ENCODE peak calls at places on chromosomes 4 and X, in six cellular contexts. K is germinal center, Z is psoas muscle, A is Karpas-422, M is lower lobe of right lung, Q is amniotic stem cell. S is an unnamed sample.

GRCh38 chr4:177574446-177574845 is 132.2 kb upstream of the AGA start:
- DNase-seq in Q (no peak), A (no peak), K (no peak), Z (no peak), M (no peak), S (no peak)

GRCh38 chrX:19585370-19586082 is 70.2 kb upstream of the MAP3K15 start:
- DNase-seq in A (no peak), Z (no peak), Q (no peak), M (no peak), K (no peak), S (no peak)

GRCh38 chr4:186196063-186196462 is 4.7 kb downstream of the CYP4V2 start:
- DNase-seq in A (no peak), K (no peak), M (no peak), Z (no peak), Q (no peak), S (no peak)

GRCh38 chr4:105563352-105563751 is 10.9 kb downstream of the ARHGEF38 start:
- DNase-seq in M (no peak), K (no peak), Q (no peak), A (no peak), Z (no peak), S (no peak)

GRCh38 chr4:478373-478772 is 20.6 kb downstream of the ZNF721 start:
- DNase-seq in Q (no peak), Z (no peak), M (no peak), A (no peak), K (no peak), S (no peak)

GRCh38 chr4:1235381-1236102 is 13.4 kb downstream of the CTBP1 start:
- DNase-seq in M (no peak), K (no peak), Z (no peak), Q (no peak), A (no peak), S (no peak)

GRCh38 chr4:139660518-139661149 is 5.0 kb upstream of the MGST2 start:
- DNase-seq in Z (no peak), M (no peak), Q (no peak), K (no peak), A (no peak), S (no peak)

GRCh38 chrX:53481093-53481492 is 46.9 kb upstream of the HSD17B10 start:
- DNase-seq in A (peak), K (no peak), Z (no peak), Q (no peak), M (no peak), S (no peak)

GRCh38 chr4:72430050-72430449 is 139.0 kb downstream of the ADAMTS3 start:
- DNase-seq in Z (no peak), Q (no peak), M (no peak), A (no peak), K (no peak), S (peak)

GRCh38 chr4:75213480-75213879 is 280.6 kb downstream of the PARM1 start:
- DNase-seq in Z (no peak), M (no peak), Q (no peak), A (no peak), K (no peak), S (no peak)

GRCh38 chrX:46588263-46588662 is 14.7 kb downstream of the CHST7 start:
- DNase-seq in Q (peak), A (no peak), K (no peak), M (no peak), Z (peak), S (no peak)

GRCh38 chr4:154559141-154559841 is 3.5 kb upstream of the FGB start:
- DNase-seq in K (no peak), Z (no peak), Q (peak), A (peak), M (no peak), S (peak)

GRCh38 chr4:54118850-54119589 is 19.1 kb downstream of the GSX2 start:
- DNase-seq in A (no peak), M (no peak), Z (no peak), K (no peak), Q (no peak), S (no peak)

GRCh38 chrX:39263946-39264483 is 462.8 kb downstream of the MID1IP1 start:
- DNase-seq in K (no peak), M (no peak), A (no peak), Q (no peak), Z (no peak), S (no peak)

GRCh38 chr4:106529348-106530033 is 160.9 kb upstream of the GIMD1 start:
- DNase-seq in K (no peak), M (no peak), Q (no peak), A (no peak), Z (no peak), S (no peak)

GRCh38 chr4:170872794-170873193 is 783.0 kb upstream of the AADAT start:
- DNase-seq in A (no peak), M (no peak), K (no peak), Z (no peak), Q (no peak), S (no peak)

GRCh38 chr4:54228563-54229501 is at the start of gene PDGFRA:
- DNase-seq in A (no peak), Q (peak), Z (peak), K (no peak), M (no peak), S (peak)

GRCh38 chrX:24494544-24495113 is 29.5 kb downstream of the PDK3 start:
- DNase-seq in Z (no peak), M (no peak), A (no peak), Q (no peak), K (no peak), S (peak)

GRCh38 chr4:57504139-57504538 is 394.0 kb upstream of the IGFBP7 start:
- DNase-seq in M (no peak), Q (no peak), K (no peak), A (no peak), Z (no peak), S (no peak)

GRCh38 chrX:154797006-154797405 is 8.3 kb downstream of the MPP1 start:
- DNase-seq in K (no peak), A (no peak), Z (no peak), M (no peak), Q (no peak), S (no peak)

GRCh38 chr4:12852338-12853307 is 631.5 kb downstream of the RAB28 start:
- DNase-seq in A (peak), Q (peak), K (no peak), M (no peak), Z (no peak), S (peak)

GRCh38 chr4:3682236-3683076 is 83.7 kb upstream of the ADRA2C start:
- DNase-seq in Z (no peak), K (no peak), Q (no peak), M (peak), A (no peak), S (no peak)

GRCh38 chr4:183449193-183449888 is 4.9 kb downstream of the CDKN2AIP start:
- DNase-seq in M (no peak), Z (no peak), K (no peak), Q (no peak), A (no peak), S (peak)

GRCh38 chrX:149198980-149199732 is 305.9 kb downstream of the IDS start:
- DNase-seq in K (no peak), Z (no peak), M (no peak), A (no peak), Q (no peak), S (no peak)

GRCh38 chr4:87451537-87451936 is 29.2 kb downstream of the NUDT9 start:
- DNase-seq in Q (no peak), A (no peak), K (no peak), M (no peak), Z (no peak), S (no peak)

GRCh38 chr4:122602277-122603142 is 18.4 kb downstream of the IL21 start:
- DNase-seq in M (no peak), A (peak), Z (no peak), Q (peak), K (no peak), S (peak)

GRCh38 chrX:152989292-152989658 is 4.6 kb downstream of the PNMA5 start:
- DNase-seq in A (no peak), K (peak), M (no peak), Q (no peak), Z (no peak), S (no peak)

S was measured in HFF-Myc.